ENCODE peak calls at places on chromosomes 2 and 18, in four cellular contexts. X is pancreas, J is uterus, W is ovary. I is an unnamed sample.

GRCh38 chr2:6896930-6897759 is 19.6 kb downstream of the RSAD2 start:
- DNase-seq in J (no peak), X (no peak), W (no peak), I (no peak)

GRCh38 chr2:204074434-204074833 is 137.9 kb downstream of the ICOS start:
- DNase-seq in X (no peak), J (no peak), W (no peak), I (no peak)

GRCh38 chr2:188295067-188295685 is 3.5 kb downstream of the GULP1 start:
- DNase-seq in W (no peak), X (no peak), J (no peak), I (no peak)

GRCh38 chr2:140895378-140895777 is 1235.4 kb downstream of the LRP1B start:
- DNase-seq in W (no peak), J (no peak), X (no peak), I (no peak)

GRCh38 chr2:221422516-221423211 is 149.4 kb downstream of the EPHA4 start:
- DNase-seq in J (no peak), X (no peak), W (no peak), I (no peak)

GRCh38 chr18:55821219-55821618 is 233.2 kb upstream of the TCF4 start:
- DNase-seq in J (no peak), W (no peak), X (no peak), I (no peak)

GRCh38 chr18:79241755-79242154 is 154.0 kb upstream of the NFATC1 start:
- DNase-seq in J (no peak), W (no peak), X (no peak), I (no peak)

GRCh38 chr2:226559536-226559935 is 240.1 kb downstream of the IRS1 start:
- DNase-seq in J (no peak), X (no peak), W (no peak), I (no peak)

GRCh38 chr2:208311954-208312353 is 45.9 kb downstream of the PIKFYVE start:
- DNase-seq in W (no peak), J (no peak), X (no peak), I (no peak)

GRCh38 chr2:42935692-42936631 is 143.6 kb upstream of the HAAO start:
- DNase-seq in J (no peak), W (peak; percentile 28), X (no peak), I (no peak)

GRCh38 chr2:239950144-239950920 is 74.8 kb downstream of the NDUFA10 start:
- DNase-seq in J (no peak), W (no peak), X (no peak), I (no peak)

GRCh38 chr18:7755753-7756475 is 188.8 kb downstream of the PTPRM start:
- DNase-seq in X (no peak), J (no peak), W (no peak), I (no peak)

GRCh38 chr18:808502-808901 is 3.5 kb downstream of the YES1 start:
- DNase-seq in W (no peak), J (no peak), X (no peak), I (no peak)

GRCh38 chr18:805755-806110 is 6.3 kb downstream of the YES1 start:
- DNase-seq in W (no peak), X (no peak), J (no peak), I (no peak)

GRCh38 chr18:801137-801536 is 10.9 kb downstream of the YES1 start:
- DNase-seq in X (no peak), W (no peak), J (no peak), I (no peak)

GRCh38 chr18:808086-808485 is 4.0 kb downstream of the YES1 start:
- DNase-seq in X (no peak), J (no peak), W (no peak), I (no peak)

GRCh38 chr18:805008-805754 is 6.9 kb downstream of the YES1 start:
- DNase-seq in W (no peak), X (no peak), J (no peak), I (no peak)
- H3K4me3 ChIP-seq in W (no peak overlapping the region), X (no peak overlapping the region), J (no peak overlapping the region), I (no peak overlapping the region)

GRCh38 chr18:48918660-48919415 is 31.9 kb downstream of the SMAD7 start:
- DNase-seq in W (peak; percentile 16), X (no peak), J (peak; percentile 13), I (no peak)

GRCh38 chr18:48915621-48916425 is 34.9 kb downstream of the SMAD7 start:
- DNase-seq in X (no peak), W (peak; percentile 7), J (peak; percentile 10), I (no peak)

GRCh38 chr18:48917579-48918101 is 33.1 kb downstream of the SMAD7 start:
- DNase-seq in W (peak; percentile 21), J (peak; percentile 12), X (no peak), I (no peak)

GRCh38 chr18:48919547-48919946 is 31.2 kb downstream of the SMAD7 start:
- DNase-seq in J (peak; percentile 14), W (peak; percentile 13), X (no peak), I (no peak)

DNA sequence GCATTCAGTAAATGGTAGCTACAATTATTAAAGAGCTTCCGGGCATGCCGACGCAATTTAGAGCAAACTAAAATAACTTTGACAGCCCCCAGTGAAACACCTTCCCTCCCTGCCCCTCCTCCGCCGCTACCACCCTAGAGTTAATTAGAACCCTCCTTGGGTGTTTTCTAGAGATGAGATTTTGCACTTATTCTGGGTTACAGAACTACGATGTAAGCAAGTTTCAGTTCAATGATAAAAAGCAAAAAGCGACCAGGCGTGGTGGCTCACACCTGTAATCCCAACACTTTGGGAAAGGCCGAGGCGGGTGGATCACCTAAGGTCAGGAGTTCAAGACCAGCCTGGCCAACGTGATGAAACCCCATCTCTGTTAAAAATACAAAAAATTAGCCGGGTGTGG is 32.6 kb downstream of the SMAD7 start:
- DNase-seq in J (no peak), W (peak; percentile 7), X (no peak), I (no peak)
- H3K27ac ChIP-seq in J (no peak overlapping the region), W (no peak overlapping the region), X (no peak overlapping the region), I (no peak overlapping the region)

GRCh38 chr2:40284797-40285196 is 167.1 kb downstream of the SLC8A1 start:
- DNase-seq in X (no peak), W (no peak), J (no peak), I (no peak)
- TF ChIP-seq CTCF in X (no peak), W (no peak), J (peak; percentile 7), I (no peak)

GRCh38 chr2:33108483-33109443 is 162.0 kb downstream of the LTBP1 start:
- DNase-seq in J (no peak), W (peak; percentile 50), X (no peak), I (no peak)
- H3K4me3 ChIP-seq in J (no peak overlapping the region), W (no peak overlapping the region), X (no peak overlapping the region), I (no peak overlapping the region)

DNA sequence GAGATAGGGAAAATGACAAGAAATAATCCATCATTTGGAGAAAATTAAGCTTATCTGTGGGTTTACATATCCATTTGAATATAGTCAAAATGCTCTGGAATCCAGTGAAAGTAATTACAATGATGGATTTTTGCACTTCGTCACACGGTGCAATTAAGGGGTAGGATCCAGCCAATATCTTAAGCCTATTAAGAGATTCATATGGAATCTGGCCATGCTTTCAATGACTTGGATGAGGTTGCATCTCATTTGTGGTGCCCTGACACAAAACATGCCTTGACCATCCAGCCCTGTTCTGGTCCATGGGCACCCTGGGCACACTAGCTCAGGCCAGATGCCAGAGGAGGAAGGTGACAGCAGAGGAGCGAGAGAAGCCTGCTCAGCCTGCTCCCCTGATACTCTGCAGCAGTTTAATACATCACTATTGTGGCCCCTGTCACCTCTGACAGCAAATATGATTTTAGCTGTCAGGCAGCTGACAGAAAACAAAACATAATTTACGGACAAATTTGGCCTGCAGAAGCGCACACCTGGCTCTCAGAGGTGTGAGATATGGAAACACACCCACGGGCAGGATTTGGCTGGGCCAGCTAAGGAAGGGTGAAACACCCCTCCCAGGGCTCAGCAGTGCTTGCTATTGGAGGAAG is 94.1 kb upstream of the ST8SIA3 start:
- DNase-seq in W (no peak), X (no peak), J (no peak), I (no peak)
- H3K27ac ChIP-seq in W (no peak overlapping the region), X (no peak overlapping the region), J (no peak overlapping the region), I (no peak overlapping the region)

DNA sequence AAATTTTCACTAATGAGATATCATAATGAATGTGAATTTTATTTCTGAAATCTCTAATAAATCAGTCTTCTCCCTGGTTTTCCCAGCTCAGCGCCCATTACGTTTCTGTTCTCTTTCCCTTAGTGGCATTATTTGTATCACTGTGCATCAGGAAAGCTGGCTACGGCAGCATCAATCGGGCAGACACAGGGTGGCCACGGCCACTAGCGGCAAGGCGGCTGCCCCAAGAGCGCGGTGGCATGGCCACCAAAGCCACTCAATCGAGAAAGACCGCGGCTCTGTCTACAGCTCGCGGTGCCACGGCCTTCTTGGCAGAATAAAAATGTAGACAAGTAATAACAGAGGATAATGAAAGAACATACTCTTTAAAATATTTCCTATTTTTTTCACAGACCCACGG is 168.0 kb downstream of the RPIA start:
- DNase-seq in J (no peak), X (no peak), W (no peak), I (no peak)
- TF ChIP-seq CTCF in J (no peak), X (no peak), W (no peak), I (no peak)